ENCODE peak calls at places on chromosomes 12 and 14, in five cellular contexts. Y, S, U, T and Q are unnamed samples.

GRCh38 chr12:55830601-55831406 is 1.4 kb upstream of the DNAJC14 start:
- DNase-seq in Y (peak), S (peak), U (no peak), T (peak), Q (peak)

GRCh38 chr12:116455540-116456306 is 103.5 kb upstream of the MAP1LC3B2 start:
- DNase-seq in Y (no peak), S (peak), U (no peak), T (peak), Q (no peak)

GRCh38 chr14:84976805-84977204 is 553.1 kb upstream of the FLRT2 start:
- DNase-seq in Y (no peak), S (no peak), U (no peak), T (no peak), Q (no peak)

GRCh38 chr14:33646692-33647260 is 304.1 kb downstream of the EGLN3 start:
- DNase-seq in Y (no peak), S (peak), U (no peak), T (no peak), Q (no peak)

GRCh38 chr12:29148958-29149690 is at the start of gene FAR2:
- DNase-seq in Y (peak), S (peak), U (peak), T (peak), Q (no peak)

GRCh38 chr12:49415426-49416040 is 48.3 kb downstream of the SPATS2 start:
- DNase-seq in Y (no peak), S (no peak), U (no peak), T (no peak), Q (no peak)

GRCh38 chr12:10031771-10032175 is 1.3 kb downstream of the CLEC9A start:
- DNase-seq in Y (no peak), S (peak), U (no peak), T (no peak), Q (no peak)

GRCh38 chr12:79534029-79534867 is 156.5 kb downstream of the PAWR start:
- DNase-seq in Y (no peak), S (no peak), U (no peak), T (no peak), Q (no peak)

GRCh38 chr12:66947119-66947518 is 268.2 kb upstream of the GRIP1 start:
- DNase-seq in Y (no peak), S (no peak), U (no peak), T (no peak), Q (no peak)

GRCh38 chr14:102868956-102869531 is 53.4 kb upstream of the AMN start:
- DNase-seq in Y (no peak), S (no peak), U (no peak), T (no peak), Q (peak)

GRCh38 chr14:35949933-35950332 is 123.8 kb downstream of the BRMS1L start:
- DNase-seq in Y (no peak), S (no peak), U (no peak), T (no peak), Q (no peak)

GRCh38 chr14:106831322-106831720 is 1304.9 kb downstream of the TMEM121 start:
- DNase-seq in Y (peak), S (no peak), U (no peak), T (no peak), Q (no peak)

GRCh38 chr12:123854232-123854631 is 92.1 kb downstream of the DNAH10 start:
- DNase-seq in Y (no peak), S (no peak), U (no peak), T (no peak), Q (no peak)

GRCh38 chr12:24111591-24111990 is 162.1 kb upstream of the SOX5 start:
- DNase-seq in Y (no peak), S (peak), U (no peak), T (no peak), Q (no peak)

GRCh38 chr12:109387425-109388166 is 39.9 kb downstream of the MYO1H start:
- DNase-seq in Y (no peak), S (peak), U (peak), T (no peak), Q (no peak)

GRCh38 chr12:10590976-10591375 is 22.4 kb downstream of the MAGOHB start:
- DNase-seq in Y (no peak), S (peak), U (no peak), T (no peak), Q (no peak)

GRCh38 chr12:81699572-81699971 is 59.6 kb downstream of the PPFIA2 start:
- DNase-seq in Y (no peak), S (no peak), U (no peak), T (no peak), Q (no peak)

GRCh38 chr12:77122236-77122635 is 56.9 kb upstream of the E2F7 start:
- DNase-seq in Y (no peak), S (peak), U (no peak), T (no peak), Q (no peak)

GRCh38 chr14:94043111-94043755 is 17.1 kb downstream of the OTUB2 start:
- DNase-seq in Y (no peak), S (no peak), U (no peak), T (no peak), Q (peak)

GRCh38 chr12:1870998-1871917 is 47.2 kb downstream of the CACNA2D4 start:
- DNase-seq in Y (no peak), S (no peak), U (no peak), T (no peak), Q (no peak)

GRCh38 chr12:6584293-6584692 is 16.2 kb upstream of the NOP2 start:
- DNase-seq in Y (no peak), S (no peak), U (no peak), T (no peak), Q (no peak)

GRCh38 chr12:121184984-121185894 is 24.7 kb upstream of the P2RX4 start:
- DNase-seq in Y (no peak), S (no peak), U (no peak), T (no peak), Q (no peak)